ENCODE peak calls at places on chromosomes 1 and 21, in ten cellular contexts. One of them, this sample, is unnamed.

GRCh38 chr21:33543505-33544129 is 779 bp downstream of the SON start:
- DNase-seq in cardiac fibroblast: no peak
- DNase-seq in colonic mucosa: peak; percentile 81
- DNase-seq in bronchial epithelial cell: peak; percentile 40
- DNase-seq in IMR-90: no peak
- DNase-seq in psoas muscle: peak; percentile 76
- DNase-seq in RWPE1: no peak
- DNase-seq in AG04450: no peak
- DNase-seq in tibial artery: peak; percentile 65
- DNase-seq in RWPE2: no peak
- DNase-seq in this sample: peak; percentile 62

GRCh38 chr1:101873672-101874071 is 123.1 kb downstream of the OLFM3 start:
- DNase-seq in cardiac fibroblast: no peak
- DNase-seq in colonic mucosa: no peak
- DNase-seq in bronchial epithelial cell: no peak
- DNase-seq in IMR-90: no peak
- DNase-seq in psoas muscle: no peak
- DNase-seq in RWPE1: no peak
- DNase-seq in AG04450: no peak
- DNase-seq in tibial artery: no peak
- DNase-seq in RWPE2: no peak
- DNase-seq in this sample: no peak

GRCh38 chr1:117371436-117372151 is 4.3 kb downstream of the MAN1A2 start:
- DNase-seq in cardiac fibroblast: peak; percentile 73
- DNase-seq in colonic mucosa: no peak
- DNase-seq in bronchial epithelial cell: no peak
- DNase-seq in IMR-90: peak; percentile 39
- DNase-seq in psoas muscle: no peak
- DNase-seq in RWPE1: no peak
- DNase-seq in AG04450: no peak
- DNase-seq in tibial artery: no peak
- DNase-seq in RWPE2: no peak
- DNase-seq in this sample: no peak

GRCh38 chr1:63575340-63575826 is 17.8 kb upstream of the PGM1 start:
- DNase-seq in cardiac fibroblast: peak; percentile 48
- DNase-seq in colonic mucosa: no peak
- DNase-seq in bronchial epithelial cell: peak; percentile 41
- DNase-seq in IMR-90: peak; percentile 16
- DNase-seq in psoas muscle: no peak
- DNase-seq in RWPE1: peak; percentile 21
- DNase-seq in AG04450: no peak
- DNase-seq in tibial artery: no peak
- DNase-seq in RWPE2: no peak
- DNase-seq in this sample: no peak

GRCh38 chr1:25523512-25523911 is 19.9 kb upstream of the LDLRAP1 start:
- DNase-seq in cardiac fibroblast: peak; percentile 34
- DNase-seq in colonic mucosa: no peak
- DNase-seq in bronchial epithelial cell: no peak
- DNase-seq in IMR-90: peak; percentile 46
- DNase-seq in psoas muscle: no peak
- DNase-seq in RWPE1: no peak
- DNase-seq in AG04450: no peak
- DNase-seq in tibial artery: no peak
- DNase-seq in RWPE2: no peak
- DNase-seq in this sample: no peak

GRCh38 chr1:15741183-15741850 is 982 bp upstream of the TMEM82 start:
- DNase-seq in cardiac fibroblast: peak; percentile 80
- DNase-seq in colonic mucosa: peak; percentile 93
- DNase-seq in bronchial epithelial cell: peak; percentile 62
- DNase-seq in IMR-90: peak; percentile 44
- DNase-seq in psoas muscle: peak; percentile 78
- DNase-seq in RWPE1: peak; percentile 87
- DNase-seq in AG04450: no peak
- DNase-seq in tibial artery: peak; percentile 76
- DNase-seq in RWPE2: peak; percentile 87
- DNase-seq in this sample: no peak

GRCh38 chr1:174352117-174352516 is 95.6 kb upstream of the GPR52 start:
- DNase-seq in cardiac fibroblast: no peak
- DNase-seq in colonic mucosa: no peak
- DNase-seq in bronchial epithelial cell: peak; percentile 61
- DNase-seq in IMR-90: no peak
- DNase-seq in psoas muscle: no peak
- DNase-seq in RWPE1: no peak
- DNase-seq in AG04450: no peak
- DNase-seq in tibial artery: no peak
- DNase-seq in RWPE2: no peak
- DNase-seq in this sample: no peak

GRCh38 chr21:45439171-45439872 is 34.4 kb downstream of the COL18A1 start:
- DNase-seq in cardiac fibroblast: peak; percentile 93
- DNase-seq in colonic mucosa: peak; percentile 86
- DNase-seq in bronchial epithelial cell: peak; percentile 58
- DNase-seq in IMR-90: peak; percentile 89
- DNase-seq in psoas muscle: peak; percentile 84
- DNase-seq in RWPE1: peak; percentile 71
- DNase-seq in AG04450: peak; percentile 60
- DNase-seq in tibial artery: peak; percentile 82
- DNase-seq in RWPE2: no peak
- DNase-seq in this sample: peak; percentile 83

GRCh38 chr21:42028754-42029385 is 18.7 kb upstream of the ZBTB21 start:
- DNase-seq in cardiac fibroblast: no peak
- DNase-seq in colonic mucosa: peak; percentile 40
- DNase-seq in bronchial epithelial cell: no peak
- DNase-seq in IMR-90: no peak
- DNase-seq in psoas muscle: no peak
- DNase-seq in RWPE1: no peak
- DNase-seq in AG04450: no peak
- DNase-seq in tibial artery: no peak
- DNase-seq in RWPE2: no peak
- DNase-seq in this sample: no peak

GRCh38 chr1:224203243-224204016 is 20.4 kb downstream of the DEGS1 start:
- DNase-seq in cardiac fibroblast: peak; percentile 55
- DNase-seq in colonic mucosa: peak; percentile 26
- DNase-seq in bronchial epithelial cell: no peak
- DNase-seq in IMR-90: peak; percentile 83
- DNase-seq in psoas muscle: peak; percentile 35
- DNase-seq in RWPE1: no peak
- DNase-seq in AG04450: no peak
- DNase-seq in tibial artery: peak; percentile 61
- DNase-seq in RWPE2: no peak
- DNase-seq in this sample: peak; percentile 72

GRCh38 chr21:42366292-42367010 is at the start of gene TFF1:
- DNase-seq in cardiac fibroblast: no peak
- DNase-seq in colonic mucosa: peak; percentile 79
- DNase-seq in bronchial epithelial cell: peak; percentile 45
- DNase-seq in IMR-90: peak; percentile 10
- DNase-seq in psoas muscle: no peak
- DNase-seq in RWPE1: no peak
- DNase-seq in AG04450: no peak
- DNase-seq in tibial artery: no peak
- DNase-seq in RWPE2: no peak
- DNase-seq in this sample: no peak

GRCh38 chr1:86394416-86394815 is 1.7 kb downstream of the ODF2L start:
- DNase-seq in cardiac fibroblast: peak; percentile 46
- DNase-seq in colonic mucosa: no peak
- DNase-seq in bronchial epithelial cell: peak; percentile 38
- DNase-seq in IMR-90: peak; percentile 49
- DNase-seq in psoas muscle: no peak
- DNase-seq in RWPE1: no peak
- DNase-seq in AG04450: no peak
- DNase-seq in tibial artery: no peak
- DNase-seq in RWPE2: no peak
- DNase-seq in this sample: no peak

GRCh38 chr1:53334312-53334711 is 6.4 kb upstream of the LRP8 start:
- DNase-seq in cardiac fibroblast: no peak
- DNase-seq in colonic mucosa: no peak
- DNase-seq in bronchial epithelial cell: no peak
- DNase-seq in IMR-90: no peak
- DNase-seq in psoas muscle: no peak
- DNase-seq in RWPE1: no peak
- DNase-seq in AG04450: no peak
- DNase-seq in tibial artery: no peak
- DNase-seq in RWPE2: no peak
- DNase-seq in this sample: no peak

GRCh38 chr1:6205849-6206845 is at the start of gene RNF207:
- DNase-seq in cardiac fibroblast: peak; percentile 71
- DNase-seq in colonic mucosa: peak; percentile 70
- DNase-seq in bronchial epithelial cell: peak; percentile 51
- DNase-seq in IMR-90: peak; percentile 47
- DNase-seq in psoas muscle: peak; percentile 55
- DNase-seq in RWPE1: peak; percentile 82
- DNase-seq in AG04450: no peak
- DNase-seq in tibial artery: no peak
- DNase-seq in RWPE2: peak; percentile 83
- DNase-seq in this sample: no peak

GRCh38 chr1:51897699-51898031 is 19.1 kb upstream of the NRDC start:
- DNase-seq in cardiac fibroblast: peak; percentile 81
- DNase-seq in colonic mucosa: no peak
- DNase-seq in bronchial epithelial cell: peak; percentile 95
- DNase-seq in IMR-90: peak; percentile 97
- DNase-seq in psoas muscle: no peak
- DNase-seq in RWPE1: peak; percentile 87
- DNase-seq in AG04450: peak; percentile 85
- DNase-seq in tibial artery: no peak
- DNase-seq in RWPE2: no peak
- DNase-seq in this sample: no peak

DNA sequence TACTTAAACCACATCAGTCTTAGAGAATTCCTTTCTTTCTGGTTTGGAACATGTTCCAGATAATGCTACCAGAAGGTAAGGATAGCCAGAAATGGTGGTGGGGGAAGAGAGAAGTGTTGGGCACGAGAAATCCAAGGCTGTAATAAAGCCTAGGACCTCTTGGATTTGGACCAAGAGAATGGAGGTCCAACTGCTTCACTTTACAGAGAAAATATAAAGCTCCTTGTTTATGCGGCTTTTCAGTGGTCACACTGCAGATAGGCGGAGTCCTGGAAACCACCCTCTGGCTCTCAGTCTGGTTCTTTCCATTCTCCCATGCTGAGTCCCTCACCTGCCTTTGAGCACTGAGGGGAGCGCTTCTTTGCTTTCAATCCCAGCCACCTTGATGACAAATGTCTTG is 87.8 kb downstream of the ADCY10 start:
- DNase-seq in cardiac fibroblast: no peak
- DNase-seq in colonic mucosa: no peak
- DNase-seq in bronchial epithelial cell: no peak
- DNase-seq in IMR-90: no peak
- DNase-seq in psoas muscle: no peak
- DNase-seq in RWPE1: no peak
- DNase-seq in AG04450: no peak
- DNase-seq in tibial artery: no peak
- DNase-seq in RWPE2: no peak
- DNase-seq in this sample: no peak
- TF ChIP-seq CTCF in cardiac fibroblast: no peak
- TF ChIP-seq CTCF in colonic mucosa: no peak
- TF ChIP-seq CTCF in bronchial epithelial cell: no peak
- TF ChIP-seq CTCF in IMR-90: no peak
- TF ChIP-seq CTCF in psoas muscle: no peak
- TF ChIP-seq CTCF in RWPE1: no peak
- TF ChIP-seq CTCF in AG04450: no peak
- TF ChIP-seq CTCF in tibial artery: no peak
- TF ChIP-seq CTCF in RWPE2: no peak
- TF ChIP-seq CTCF in this sample: no peak

GRCh38 chr1:206469933-206470691 is at the start of gene IKBKE:
- DNase-seq in cardiac fibroblast: peak; percentile 76
- DNase-seq in colonic mucosa: peak; percentile 75
- DNase-seq in bronchial epithelial cell: peak; percentile 66
- DNase-seq in IMR-90: peak; percentile 73
- DNase-seq in psoas muscle: no peak
- DNase-seq in RWPE1: peak; percentile 89
- DNase-seq in AG04450: peak; percentile 42
- DNase-seq in tibial artery: peak; percentile 65
- DNase-seq in RWPE2: no peak
- DNase-seq in this sample: peak; percentile 75
- TF ChIP-seq CTCF in cardiac fibroblast: peak; percentile 42
- TF ChIP-seq CTCF in colonic mucosa: no peak
- TF ChIP-seq CTCF in bronchial epithelial cell: peak; percentile 33
- TF ChIP-seq CTCF in IMR-90: peak; percentile 33
- TF ChIP-seq CTCF in psoas muscle: no peak
- TF ChIP-seq CTCF in RWPE1: peak; percentile 26
- TF ChIP-seq CTCF in AG04450: peak; percentile 44
- TF ChIP-seq CTCF in tibial artery: no peak
- TF ChIP-seq CTCF in RWPE2: no peak
- TF ChIP-seq CTCF in this sample: peak; percentile 22

DNA sequence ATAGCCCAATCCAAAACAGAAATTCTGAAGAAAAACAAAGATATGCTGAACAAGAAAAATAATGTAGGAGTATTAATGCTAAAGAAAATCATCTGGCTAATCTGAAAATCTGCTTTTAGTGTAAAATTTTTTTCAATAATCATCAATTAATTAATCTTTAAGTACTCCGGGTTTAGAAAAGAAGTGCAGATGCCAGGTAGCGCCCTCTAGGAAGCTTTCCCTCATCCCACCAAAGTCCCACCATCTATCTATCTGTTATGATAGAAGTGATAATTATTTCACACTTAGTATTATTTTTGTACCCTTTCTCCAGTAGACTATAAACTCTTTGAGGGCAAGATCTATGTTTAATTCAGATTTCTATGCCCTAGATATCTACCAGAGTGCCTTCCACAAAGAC is 240.3 kb downstream of the AKT3 start:
- DNase-seq in cardiac fibroblast: no peak
- DNase-seq in colonic mucosa: no peak
- DNase-seq in bronchial epithelial cell: no peak
- DNase-seq in IMR-90: no peak
- DNase-seq in psoas muscle: no peak
- DNase-seq in RWPE1: no peak
- DNase-seq in AG04450: no peak
- DNase-seq in tibial artery: no peak
- DNase-seq in RWPE2: no peak
- DNase-seq in this sample: no peak
- TF ChIP-seq CTCF in cardiac fibroblast: no peak
- TF ChIP-seq CTCF in colonic mucosa: no peak
- TF ChIP-seq CTCF in bronchial epithelial cell: no peak
- TF ChIP-seq CTCF in IMR-90: no peak
- TF ChIP-seq CTCF in psoas muscle: no peak
- TF ChIP-seq CTCF in RWPE1: no peak
- TF ChIP-seq CTCF in AG04450: no peak
- TF ChIP-seq CTCF in tibial artery: no peak
- TF ChIP-seq CTCF in RWPE2: no peak
- TF ChIP-seq CTCF in this sample: no peak

DNA sequence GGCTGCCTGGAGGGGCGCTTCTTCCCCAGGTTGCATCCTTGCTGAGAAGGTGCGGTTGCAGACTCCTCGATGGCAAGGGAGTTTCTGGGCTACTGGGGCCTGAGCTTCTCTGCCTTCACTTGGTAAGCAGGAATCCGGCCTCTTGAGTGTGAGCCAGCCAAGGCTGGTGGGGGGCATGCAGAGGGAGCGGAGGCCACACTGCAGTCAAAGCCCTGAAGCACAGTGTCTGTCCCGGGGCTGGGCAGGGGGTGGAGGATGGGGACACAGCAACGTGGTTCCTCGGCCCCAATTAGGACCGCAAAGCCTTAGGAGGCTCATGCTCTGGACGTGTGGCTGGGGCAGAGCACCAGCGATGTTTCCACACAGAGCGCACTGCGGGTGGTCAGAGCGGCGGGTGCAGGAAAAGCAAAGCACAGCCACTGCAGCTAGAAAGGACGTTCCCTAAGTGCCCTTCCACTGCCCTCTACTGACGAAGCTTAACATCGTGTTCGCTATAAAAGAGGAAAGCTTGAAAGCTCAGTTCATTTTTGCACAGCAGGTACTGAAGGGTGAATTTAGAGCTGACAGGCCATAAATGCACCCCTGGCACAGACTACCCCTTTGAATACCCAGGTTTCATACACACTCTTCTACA is 60.7 kb upstream of the COG2 start:
- DNase-seq in cardiac fibroblast: no peak
- DNase-seq in colonic mucosa: no peak
- DNase-seq in bronchial epithelial cell: no peak
- DNase-seq in IMR-90: no peak
- DNase-seq in psoas muscle: no peak
- DNase-seq in RWPE1: no peak
- DNase-seq in AG04450: no peak
- DNase-seq in tibial artery: no peak
- DNase-seq in RWPE2: no peak
- DNase-seq in this sample: no peak
- TF ChIP-seq CTCF in cardiac fibroblast: no peak
- TF ChIP-seq CTCF in colonic mucosa: no peak
- TF ChIP-seq CTCF in bronchial epithelial cell: no peak
- TF ChIP-seq CTCF in IMR-90: no peak
- TF ChIP-seq CTCF in psoas muscle: no peak
- TF ChIP-seq CTCF in RWPE1: no peak
- TF ChIP-seq CTCF in AG04450: no peak
- TF ChIP-seq CTCF in tibial artery: no peak
- TF ChIP-seq CTCF in RWPE2: no peak
- TF ChIP-seq CTCF in this sample: peak; percentile 18